ENCODE peak calls at places on chromosome 4, in four cellular contexts. One of them, this sample, is unnamed.

GRCh38 chr4:156217236-156217635 is 263.6 kb upstream of the CTSO start:
- DNase-seq in left ventricle myocardium inferior: no peak
- DNase-seq in hepatocyte: no peak
- DNase-seq in sigmoid colon: no peak
- DNase-seq in this sample: no peak

GRCh38 chr4:8101213-8101781 is 57.3 kb downstream of the ABLIM2 start:
- DNase-seq in sigmoid colon: peak
- DNase-seq in hepatocyte: peak
- DNase-seq in left ventricle myocardium inferior: peak
- DNase-seq in this sample: no peak

GRCh38 chr4:157040380-157040779 is 35.6 kb upstream of the GLRB start:
- DNase-seq in sigmoid colon: no peak
- DNase-seq in left ventricle myocardium inferior: no peak
- DNase-seq in hepatocyte: no peak
- DNase-seq in this sample: no peak

GRCh38 chr4:3114377-3114776 is 39.9 kb downstream of the HTT start:
- DNase-seq in hepatocyte: no peak
- DNase-seq in left ventricle myocardium inferior: no peak
- DNase-seq in sigmoid colon: no peak
- DNase-seq in this sample: no peak

GRCh38 chr4:183349673-183350072 is 27.4 kb upstream of the CLDN24 start:
- DNase-seq in hepatocyte: no peak
- DNase-seq in sigmoid colon: no peak
- DNase-seq in left ventricle myocardium inferior: no peak
- DNase-seq in this sample: no peak

GRCh38 chr4:78604988-78605387 is 53.4 kb downstream of the ANXA3 start:
- DNase-seq in hepatocyte: no peak
- DNase-seq in sigmoid colon: no peak
- DNase-seq in left ventricle myocardium inferior: no peak
- DNase-seq in this sample: no peak

GRCh38 chr4:133148690-133149363 is at the start of gene PCDH10:
- DNase-seq in left ventricle myocardium inferior: peak
- DNase-seq in sigmoid colon: peak
- DNase-seq in hepatocyte: peak
- DNase-seq in this sample: peak

GRCh38 chr4:67393699-67394281 is 151.5 kb downstream of the CENPC start:
- DNase-seq in hepatocyte: peak
- DNase-seq in sigmoid colon: no peak
- DNase-seq in left ventricle myocardium inferior: no peak
- DNase-seq in this sample: no peak

GRCh38 chr4:15755321-15755750 is 22.8 kb upstream of the CD38 start:
- DNase-seq in left ventricle myocardium inferior: no peak
- DNase-seq in sigmoid colon: no peak
- DNase-seq in hepatocyte: no peak
- DNase-seq in this sample: no peak

GRCh38 chr4:188127157-188127874 is 11.9 kb upstream of the TRIML1 start:
- DNase-seq in hepatocyte: peak
- DNase-seq in sigmoid colon: no peak
- DNase-seq in left ventricle myocardium inferior: no peak
- DNase-seq in this sample: no peak

GRCh38 chr4:147326581-147326980 is 154.3 kb upstream of the EDNRA start:
- DNase-seq in hepatocyte: no peak
- DNase-seq in left ventricle myocardium inferior: no peak
- DNase-seq in sigmoid colon: no peak
- DNase-seq in this sample: no peak

GRCh38 chr4:77263247-77263646 is 106.2 kb downstream of the CCNG2 start:
- DNase-seq in hepatocyte: no peak
- DNase-seq in left ventricle myocardium inferior: no peak
- DNase-seq in sigmoid colon: no peak
- DNase-seq in this sample: no peak

GRCh38 chr4:75723117-75723801 is 1.1 kb upstream of the USO1 start:
- DNase-seq in left ventricle myocardium inferior: no peak
- DNase-seq in hepatocyte: peak
- DNase-seq in sigmoid colon: no peak
- DNase-seq in this sample: no peak

GRCh38 chr4:112214397-112215264 is 17.0 kb upstream of the AP1AR start:
- DNase-seq in hepatocyte: peak
- DNase-seq in left ventricle myocardium inferior: no peak
- DNase-seq in sigmoid colon: no peak
- DNase-seq in this sample: no peak

GRCh38 chr4:172188248-172188976 is 375.2 kb downstream of the GALNTL6 start:
- DNase-seq in left ventricle myocardium inferior: no peak
- DNase-seq in sigmoid colon: no peak
- DNase-seq in hepatocyte: peak
- DNase-seq in this sample: no peak

GRCh38 chr4:141133146-141134006 is at the start of gene RNF150:
- DNase-seq in sigmoid colon: peak
- DNase-seq in hepatocyte: peak
- DNase-seq in left ventricle myocardium inferior: peak
- DNase-seq in this sample: peak

GRCh38 chr4:82429728-82430192 is 502 bp downstream of the HNRNPDL start:
- DNase-seq in sigmoid colon: peak
- DNase-seq in hepatocyte: no peak
- DNase-seq in left ventricle myocardium inferior: no peak
- DNase-seq in this sample: no peak

GRCh38 chr4:7041851-7042696 is 1.1 kb upstream of the TADA2B start:
- DNase-seq in hepatocyte: peak
- DNase-seq in left ventricle myocardium inferior: peak
- DNase-seq in sigmoid colon: peak
- DNase-seq in this sample: no peak

GRCh38 chr4:8341691-8342090 is 72.1 kb downstream of the HTRA3 start:
- DNase-seq in hepatocyte: no peak
- DNase-seq in left ventricle myocardium inferior: peak
- DNase-seq in sigmoid colon: peak
- DNase-seq in this sample: peak

GRCh38 chr4:17664755-17665154 is 50.3 kb downstream of the MED28 start:
- DNase-seq in sigmoid colon: no peak
- DNase-seq in left ventricle myocardium inferior: no peak
- DNase-seq in hepatocyte: no peak
- DNase-seq in this sample: peak

GRCh38 chr4:186724048-186724860 is 598 bp upstream of the FAT1 start:
- DNase-seq in hepatocyte: peak
- DNase-seq in sigmoid colon: peak
- DNase-seq in left ventricle myocardium inferior: peak
- DNase-seq in this sample: peak

GRCh38 chr4:123042095-123042494 is 119.7 kb upstream of the NUDT6 start:
- DNase-seq in hepatocyte: no peak
- DNase-seq in sigmoid colon: no peak
- DNase-seq in left ventricle myocardium inferior: no peak
- DNase-seq in this sample: no peak

GRCh38 chr4:164731827-164732474 is 22.0 kb upstream of the SMIM31 start:
- DNase-seq in hepatocyte: peak
- DNase-seq in sigmoid colon: no peak
- DNase-seq in left ventricle myocardium inferior: peak
- DNase-seq in this sample: no peak

GRCh38 chr4:66855956-66856355 is 689.3 kb downstream of the CENPC start:
- DNase-seq in hepatocyte: no peak
- DNase-seq in left ventricle myocardium inferior: no peak
- DNase-seq in sigmoid colon: no peak
- DNase-seq in this sample: no peak

GRCh38 chr4:81606796-81607550 is 135.3 kb upstream of the RASGEF1B start:
- DNase-seq in hepatocyte: peak
- DNase-seq in sigmoid colon: no peak
- DNase-seq in left ventricle myocardium inferior: no peak
- DNase-seq in this sample: no peak

GRCh38 chr4:150583287-150584197 is 1.6 kb downstream of the MAB21L2 start:
- DNase-seq in sigmoid colon: peak
- DNase-seq in hepatocyte: peak
- DNase-seq in left ventricle myocardium inferior: peak
- DNase-seq in this sample: peak

GRCh38 chr4:66273110-66273509 is 602.8 kb upstream of the EPHA5 start:
- DNase-seq in left ventricle myocardium inferior: no peak
- DNase-seq in sigmoid colon: no peak
- DNase-seq in hepatocyte: no peak
- DNase-seq in this sample: no peak

GRCh38 chr4:56680266-56680665 is 830 bp downstream of the HOPX start:
- DNase-seq in sigmoid colon: no peak
- DNase-seq in left ventricle myocardium inferior: no peak
- DNase-seq in hepatocyte: no peak
- DNase-seq in this sample: no peak

GRCh38 chr4:24792552-24792951 is 2.8 kb upstream of the SOD3 start:
- DNase-seq in left ventricle myocardium inferior: no peak
- DNase-seq in sigmoid colon: no peak
- DNase-seq in hepatocyte: no peak
- DNase-seq in this sample: no peak

GRCh38 chr4:16516796-16517413 is 290.6 kb upstream of the TAPT1 start:
- DNase-seq in left ventricle myocardium inferior: no peak
- DNase-seq in sigmoid colon: no peak
- DNase-seq in hepatocyte: peak
- DNase-seq in this sample: no peak

GRCh38 chr4:72767903-72768817 is 199.1 kb upstream of the ADAMTS3 start:
- DNase-seq in sigmoid colon: no peak
- DNase-seq in hepatocyte: no peak
- DNase-seq in left ventricle myocardium inferior: no peak
- DNase-seq in this sample: no peak

GRCh38 chr4:70706516-70706915 is 15.2 kb upstream of the RUFY3 start:
- DNase-seq in sigmoid colon: no peak
- DNase-seq in hepatocyte: no peak
- DNase-seq in left ventricle myocardium inferior: no peak
- DNase-seq in this sample: no peak

GRCh38 chr4:95833652-95834276 is 6.1 kb upstream of the PDHA2 start:
- DNase-seq in left ventricle myocardium inferior: no peak
- DNase-seq in hepatocyte: no peak
- DNase-seq in sigmoid colon: no peak
- DNase-seq in this sample: no peak

GRCh38 chr4:95838192-95838591 is 1.7 kb upstream of the PDHA2 start:
- DNase-seq in left ventricle myocardium inferior: peak
- DNase-seq in sigmoid colon: no peak
- DNase-seq in hepatocyte: no peak
- DNase-seq in this sample: no peak

GRCh38 chr4:95839891-95840290 is at the start of gene PDHA2:
- DNase-seq in left ventricle myocardium inferior: no peak
- DNase-seq in hepatocyte: no peak
- DNase-seq in sigmoid colon: no peak
- DNase-seq in this sample: no peak

GRCh38 chr4:95830647-95831046 is 9.2 kb upstream of the PDHA2 start:
- DNase-seq in hepatocyte: no peak
- DNase-seq in sigmoid colon: no peak
- DNase-seq in left ventricle myocardium inferior: no peak
- DNase-seq in this sample: no peak

DNA sequence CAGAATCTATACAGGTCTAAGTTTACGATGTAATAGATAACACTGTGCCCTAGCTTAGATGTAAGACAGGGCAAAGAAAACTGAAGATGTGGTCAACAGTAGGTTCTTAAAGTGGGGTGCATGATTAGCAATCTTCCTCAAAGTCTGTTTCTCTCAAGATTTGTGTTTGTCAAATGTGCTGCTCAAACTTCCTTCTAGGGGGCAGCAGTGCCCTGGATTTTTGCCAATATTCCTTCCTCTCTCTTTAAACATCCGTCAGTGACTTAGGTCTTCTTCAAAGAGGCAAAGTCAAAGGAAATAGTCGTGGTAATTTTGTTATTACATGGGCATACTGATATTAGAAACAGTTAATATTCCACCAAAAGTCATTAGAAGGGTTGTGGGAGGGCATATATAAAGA is 4.2 kb upstream of the PDHA2 start:
- DNase-seq in sigmoid colon: no peak
- DNase-seq in left ventricle myocardium inferior: no peak
- DNase-seq in hepatocyte: peak
- DNase-seq in this sample: no peak
- TF ChIP-seq CTCF in sigmoid colon: no peak
- TF ChIP-seq CTCF in left ventricle myocardium inferior: peak
- TF ChIP-seq CTCF in hepatocyte: peak
- TF ChIP-seq CTCF in this sample: no peak

GRCh38 chr4:13544556-13545393 is 467 bp upstream of the NKX3-2 start:
- DNase-seq in sigmoid colon: peak
- DNase-seq in left ventricle myocardium inferior: peak
- DNase-seq in hepatocyte: peak
- DNase-seq in this sample: no peak
- H3K27ac ChIP-seq in sigmoid colon: peak
- H3K27ac ChIP-seq in left ventricle myocardium inferior: no peak
- H3K27ac ChIP-seq in hepatocyte: peak
- H3K27ac ChIP-seq in this sample: no peak

GRCh38 chr4:160809576-160809975 is 1354.2 kb downstream of the FSTL5 start:
- DNase-seq in hepatocyte: no peak
- DNase-seq in sigmoid colon: no peak
- DNase-seq in left ventricle myocardium inferior: no peak
- DNase-seq in this sample: no peak
- TF ChIP-seq CTCF in hepatocyte: no peak
- TF ChIP-seq CTCF in sigmoid colon: no peak
- TF ChIP-seq CTCF in left ventricle myocardium inferior: no peak
- TF ChIP-seq CTCF in this sample: no peak

DNA sequence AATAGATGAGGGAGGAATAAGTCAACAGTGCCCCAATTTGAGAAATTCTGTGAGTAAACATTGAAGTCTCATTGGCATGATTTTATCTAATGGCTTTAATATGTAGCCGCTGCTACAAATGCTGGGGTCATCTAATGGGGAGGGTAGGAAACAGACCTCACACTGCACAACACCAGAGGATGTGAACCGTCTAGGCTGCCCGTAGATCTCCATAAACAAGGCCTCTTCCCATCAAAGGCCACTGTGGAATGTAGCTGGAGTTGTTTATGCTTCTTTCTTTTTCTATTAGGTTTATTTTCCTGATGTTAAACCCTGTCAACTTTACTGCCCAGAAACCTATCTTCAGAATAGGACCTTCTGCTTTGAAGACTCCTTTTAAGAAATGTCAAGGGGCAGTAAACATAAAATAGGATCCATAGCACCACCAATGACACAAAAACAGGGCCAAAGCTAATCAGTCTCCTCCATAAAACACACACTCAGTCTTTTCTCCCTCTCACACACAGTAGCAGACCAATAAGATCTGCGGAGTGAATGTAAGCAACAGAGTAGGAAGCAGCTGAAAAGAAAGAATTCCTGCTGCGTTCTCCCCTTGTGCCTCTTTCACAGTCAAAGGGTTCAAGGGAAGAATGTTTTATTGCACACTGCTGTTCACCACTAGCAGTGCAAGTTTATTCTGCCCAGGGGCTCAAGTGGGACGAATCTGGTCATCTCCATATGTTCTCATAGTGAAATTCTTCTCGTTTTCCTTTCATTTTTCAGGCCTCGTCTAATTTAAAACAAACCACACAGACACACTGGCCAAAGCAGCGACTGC is 72.2 kb downstream of the MAML3 start:
- DNase-seq in sigmoid colon: no peak
- DNase-seq in left ventricle myocardium inferior: no peak
- DNase-seq in hepatocyte: no peak
- DNase-seq in this sample: no peak
- H3K27ac ChIP-seq in sigmoid colon: peak
- H3K27ac ChIP-seq in left ventricle myocardium inferior: no peak
- H3K27ac ChIP-seq in hepatocyte: peak
- H3K27ac ChIP-seq in this sample: no peak

This sample was measured in coronary artery.